ENCODE peak calls at places on chromosome 5, in four cellular contexts. E is K562, G is HL-60, T is GM12878. B is an unnamed sample.
A peak's percentile ranks its signal among the peaks of the same experiment; 100 is the strongest.

GRCh38 chr5:73678322-73678740 is 52.3 kb downstream of the ARHGEF28 start:
- DNase-seq in E (no peak), G (no peak), T (no peak), B (no peak)

GRCh38 chr5:149216515-149216914 is 55.1 kb upstream of the AFAP1L1 start:
- DNase-seq in E (no peak), G (no peak), T (no peak), B (no peak)

GRCh38 chr5:113201715-113202114 is 225.1 kb downstream of the DCP2 start:
- DNase-seq in E (no peak), G (no peak), T (no peak), B (no peak)

GRCh38 chr5:157047898-157048297 is 11.0 kb downstream of the HAVCR1 start:
- DNase-seq in E (no peak), G (no peak), T (no peak), B (no peak)

GRCh38 chr5:74393943-74394342 is 246.6 kb downstream of the ENC1 start:
- DNase-seq in E (no peak), G (no peak), T (no peak), B (no peak)

GRCh38 chr5:149015561-149015960 is 47.3 kb downstream of the SH3TC2 start:
- DNase-seq in E (no peak), G (no peak), T (no peak), B (no peak)

GRCh38 chr5:32029291-32029690 is 144.8 kb downstream of the GOLPH3 start:
- DNase-seq in E (no peak), G (no peak), T (no peak), B (no peak)

GRCh38 chr5:170849374-170849773 is 12.4 kb upstream of the RANBP17 start:
- DNase-seq in E (no peak), G (no peak), T (no peak), B (no peak)

GRCh38 chr5:29005386-29005785 is 1967.0 kb upstream of the CDH9 start:
- DNase-seq in E (peak; percentile 5), G (no peak), T (no peak), B (no peak)

GRCh38 chr5:77630246-77631165 is 8.0 kb downstream of the OTP start:
- DNase-seq in E (no peak), G (peak; percentile 11), T (no peak), B (peak; percentile 84)

GRCh38 chr5:39775458-39776365 is 350.9 kb upstream of the DAB2 start:
- DNase-seq in E (no peak), G (no peak), T (no peak), B (no peak)

GRCh38 chr5:148091991-148092964 is 28.5 kb downstream of the SPINK5 start:
- DNase-seq in E (no peak), G (no peak), T (no peak), B (no peak)

GRCh38 chr5:160076997-160077396 is 42.3 kb downstream of the PWWP2A start:
- DNase-seq in E (no peak), G (no peak), T (no peak), B (no peak)

GRCh38 chr5:160075073-160075472 is 44.2 kb downstream of the PWWP2A start:
- DNase-seq in E (no peak), G (no peak), T (no peak), B (no peak)

GRCh38 chr5:160071521-160072299 is 47.5 kb downstream of the PWWP2A start:
- DNase-seq in E (no peak), G (peak; percentile 28), T (no peak), B (no peak)
- TF ChIP-seq SPI1 in E (no peak), G (peak; percentile 2), T (no peak), B (no peak)

GRCh38 chr5:81838307-81838906 is 87.5 kb upstream of the SSBP2 start:
- DNase-seq in E (peak; percentile 66), G (no peak), T (no peak), B (no peak)
- TF ChIP-seq SPI1 in E (peak; percentile 54), G (no peak), T (no peak), B (peak; percentile 16)

DNA sequence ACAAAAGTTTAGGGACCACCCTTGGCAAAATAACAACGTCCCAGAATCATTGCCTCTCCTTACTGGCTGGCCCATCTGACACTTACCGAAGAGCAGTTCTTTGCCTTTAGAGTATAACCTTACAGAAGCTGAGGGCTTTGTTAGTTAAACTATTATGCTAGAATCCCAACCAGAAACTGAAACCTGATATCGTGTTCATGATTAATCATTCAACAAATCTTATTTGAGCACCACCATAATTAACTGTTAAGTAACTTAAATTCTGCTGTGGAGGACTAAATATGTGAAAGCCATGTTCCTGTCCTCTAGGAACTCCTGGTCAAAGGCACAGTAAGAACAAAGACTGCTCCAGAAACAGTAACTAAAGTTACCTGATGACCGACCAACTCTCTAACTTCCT is 104.9 kb downstream of the ARL15 start:
- DNase-seq in E (no peak), G (no peak), T (no peak), B (no peak)
- TF ChIP-seq SPI1 in E (no peak), G (no peak), T (no peak), B (no peak)

GRCh38 chr5:151204051-151204450 is 19.8 kb downstream of the CCDC69 start:
- DNase-seq in E (no peak), G (no peak), T (no peak), B (no peak)

GRCh38 chr5:151200913-151201445 is 22.9 kb downstream of the CCDC69 start:
- DNase-seq in E (no peak), G (no peak), T (no peak), B (no peak)

GRCh38 chr5:151205411-151205810 is 18.5 kb downstream of the CCDC69 start:
- DNase-seq in E (no peak), G (no peak), T (no peak), B (no peak)

GRCh38 chr5:151199581-151200185 is 24.2 kb downstream of the CCDC69 start:
- DNase-seq in E (no peak), G (no peak), T (no peak), B (no peak)

GRCh38 chr5:151202381-151203139 is 21.3 kb downstream of the CCDC69 start:
- DNase-seq in E (no peak), G (peak; percentile 48), T (no peak), B (no peak)
- TF ChIP-seq SPI1 in E (no peak), G (peak; percentile 4), T (no peak), B (no peak)

GRCh38 chr5:1073239-1074102 is 38.4 kb downstream of the SLC12A7 start:
- DNase-seq in E (no peak), G (no peak), T (no peak), B (no peak)
- TF ChIP-seq SPI1 in E (no peak), G (no peak), T (no peak), B (no peak)

DNA sequence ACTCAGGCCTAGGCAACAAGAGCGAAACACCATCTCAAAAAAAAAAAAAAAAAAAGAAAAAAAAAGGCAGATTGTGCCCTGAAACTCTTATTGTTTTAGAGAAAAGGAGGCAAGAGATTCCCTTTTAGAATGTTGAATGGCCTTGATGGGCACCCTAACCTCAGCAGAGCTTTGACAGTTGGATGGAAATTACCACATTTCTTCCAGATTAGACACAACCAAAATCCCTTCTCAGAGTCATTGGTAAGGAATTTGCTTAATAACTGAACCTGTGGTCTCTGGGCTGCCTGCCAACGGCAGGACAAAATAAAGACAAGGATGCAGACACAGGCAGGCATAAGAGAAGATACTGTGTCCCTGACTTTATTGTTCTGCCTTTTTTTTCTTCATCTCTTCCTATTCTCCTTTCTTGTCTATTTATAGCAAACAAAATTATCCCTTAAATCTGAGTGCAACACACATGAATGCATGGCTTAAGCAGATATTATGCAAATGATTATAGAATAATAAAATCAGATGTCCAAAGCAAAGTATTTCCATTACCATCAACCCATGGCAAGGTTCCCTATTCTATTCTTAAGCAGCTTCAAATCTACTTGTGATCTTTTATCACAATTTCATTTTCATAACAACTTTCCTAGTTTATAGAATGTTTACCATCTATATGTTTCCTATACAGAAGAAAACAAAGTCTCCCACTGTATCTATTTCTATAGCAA is 37.3 kb upstream of the TRIO start:
- DNase-seq in E (no peak), G (no peak), T (no peak), B (no peak)
- TF ChIP-seq SPI1 in E (no peak), G (no peak), T (no peak), B (no peak)

GRCh38 chr5:95641803-95642220 is 4.8 kb upstream of the RFESD start:
- DNase-seq in E (no peak), G (no peak), T (no peak), B (no peak)
- TF ChIP-seq SPI1 in E (no peak), G (no peak), T (no peak), B (no peak)